ENCODE peak calls at places on chromosomes 13 and 19, in four cellular contexts. W, P, T and M are unnamed samples.

GRCh38 chr19:4844348-4845179 is 13.1 kb upstream of the TICAM1 start:
- DNase-seq in W (no peak), P (peak), T (no peak), M (no peak)

GRCh38 chr13:108313382-108313781 is 43.9 kb downstream of the TNFSF13B start:
- DNase-seq in W (no peak), P (no peak), T (no peak), M (no peak)

GRCh38 chr19:7426986-7427385 is 61.8 kb downstream of the PEX11G start:
- DNase-seq in W (no peak), P (no peak), T (no peak), M (no peak)

GRCh38 chr13:73224708-73225107 is 165.9 kb downstream of the KLF5 start:
- DNase-seq in W (no peak), P (no peak), T (no peak), M (no peak)

GRCh38 chr19:2039082-2039958 is 11.7 kb downstream of the MKNK2 start:
- DNase-seq in W (no peak), P (no peak), T (no peak), M (no peak)

GRCh38 chr13:24473646-24474045 is 38.9 kb downstream of the PARP4 start:
- DNase-seq in W (no peak), P (no peak), T (no peak), M (no peak)

GRCh38 chr19:29421186-29421525 is 104.6 kb upstream of the VSTM2B start:
- DNase-seq in W (no peak), P (no peak), T (no peak), M (no peak)

GRCh38 chr13:44249439-44249838 is 124.2 kb upstream of the SERP2 start:
- DNase-seq in W (no peak), P (no peak), T (no peak), M (no peak)

GRCh38 chr13:29526741-29527140 is 68.7 kb downstream of the SLC7A1 start:
- DNase-seq in W (no peak), P (no peak), T (no peak), M (no peak)

GRCh38 chr13:49986471-49986870 is 10.4 kb upstream of the TRIM13 start:
- DNase-seq in W (no peak), P (no peak), T (no peak), M (no peak)

GRCh38 chr13:74325106-74325505 is 190.9 kb upstream of the KLF12 start:
- DNase-seq in W (no peak), P (peak), T (no peak), M (peak)

GRCh38 chr13:84118845-84119409 is 236.7 kb upstream of the SLITRK1 start:
- DNase-seq in W (no peak), P (no peak), T (no peak), M (no peak)

GRCh38 chr13:51907040-51907732 is 45.4 kb downstream of the CCDC70 start:
- DNase-seq in W (no peak), P (no peak), T (no peak), M (no peak)

GRCh38 chr13:112790735-112791641 is 101.2 kb downstream of the ATP11A start:
- DNase-seq in W (peak), P (no peak), T (no peak), M (no peak)

GRCh38 chr19:5588441-5588840 is 20.7 kb upstream of the TINCR start:
- DNase-seq in W (no peak), P (no peak), T (no peak), M (no peak)

GRCh38 chr19:1239420-1239795 is 1.6 kb upstream of the CBARP start:
- DNase-seq in W (no peak), P (no peak), T (no peak), M (no peak)

GRCh38 chr13:69050696-69051095 is 1056.9 kb upstream of the ATXN8OS start:
- DNase-seq in W (no peak), P (no peak), T (no peak), M (no peak)

GRCh38 chr19:43841990-43842389 is 14.9 kb downstream of the ZNF283 start:
- DNase-seq in W (no peak), P (no peak), T (no peak), M (no peak)

GRCh38 chr19:16367269-16367683 is 42.6 kb downstream of the KLF2 start:
- DNase-seq in W (no peak), P (no peak), T (no peak), M (no peak)

GRCh38 chr19:56167064-56167578 is 8.7 kb upstream of the GALP start:
- DNase-seq in W (no peak), P (no peak), T (peak), M (no peak)

GRCh38 chr19:39407644-39408391 is 1.2 kb downstream of the ZFP36 start:
- DNase-seq in W (no peak), P (no peak), T (peak), M (no peak)

GRCh38 chr13:26062853-26063444 is 11.1 kb upstream of the SHISA2 start:
- DNase-seq in W (no peak), P (peak), T (peak), M (peak)

GRCh38 chr19:2962018-2962670 is 15.2 kb upstream of the TLE6 start:
- DNase-seq in W (peak), P (peak), T (peak), M (peak)

GRCh38 chr13:52794589-52794988 is 53.9 kb downstream of the PCDH8 start:
- DNase-seq in W (no peak), P (no peak), T (no peak), M (no peak)

GRCh38 chr13:106709509-106709908 is 141.6 kb upstream of the ARGLU1 start:
- DNase-seq in W (no peak), P (no peak), T (no peak), M (no peak)

GRCh38 chr19:30647891-30648290 is 275.7 kb downstream of the ZNF536 start:
- DNase-seq in W (no peak), P (no peak), T (no peak), M (no peak)

GRCh38 chr19:5904302-5905071 is at the start of gene VMAC:
- DNase-seq in W (peak), P (peak), T (peak), M (peak)

GRCh38 chr19:35805518-35806102 is 7.0 kb downstream of the PRODH2 start:
- DNase-seq in W (no peak), P (no peak), T (no peak), M (no peak)

GRCh38 chr19:8131517-8131916 is 17.9 kb downstream of the FBN3 start:
- DNase-seq in W (no peak), P (no peak), T (no peak), M (no peak)

GRCh38 chr13:79190932-79191331 is 215.1 kb downstream of the RBM26 start:
- DNase-seq in W (no peak), P (no peak), T (no peak), M (no peak)

GRCh38 chr19:952049-952679 is 26.3 kb downstream of the ARID3A start:
- DNase-seq in W (no peak), P (no peak), T (peak), M (no peak)

GRCh38 chr19:55809381-55810058 is 22.3 kb downstream of the NLRP11 start:
- DNase-seq in W (peak), P (peak), T (peak), M (peak)

GRCh38 chr13:104678161-104678560 is 1611.9 kb upstream of the SLC10A2 start:
- DNase-seq in W (no peak), P (no peak), T (no peak), M (no peak)

GRCh38 chr19:45569619-45570421 is 14.8 kb downstream of the OPA3 start:
- DNase-seq in W (peak), P (peak), T (peak), M (peak)

GRCh38 chr19:18417250-18418033 is 1.8 kb upstream of the SSBP4 start:
- DNase-seq in W (peak), P (peak), T (peak), M (peak)

GRCh38 chr13:63517376-63517775 is 2101.7 kb upstream of the PCDH20 start:
- DNase-seq in W (no peak), P (no peak), T (no peak), M (peak)

DNA sequence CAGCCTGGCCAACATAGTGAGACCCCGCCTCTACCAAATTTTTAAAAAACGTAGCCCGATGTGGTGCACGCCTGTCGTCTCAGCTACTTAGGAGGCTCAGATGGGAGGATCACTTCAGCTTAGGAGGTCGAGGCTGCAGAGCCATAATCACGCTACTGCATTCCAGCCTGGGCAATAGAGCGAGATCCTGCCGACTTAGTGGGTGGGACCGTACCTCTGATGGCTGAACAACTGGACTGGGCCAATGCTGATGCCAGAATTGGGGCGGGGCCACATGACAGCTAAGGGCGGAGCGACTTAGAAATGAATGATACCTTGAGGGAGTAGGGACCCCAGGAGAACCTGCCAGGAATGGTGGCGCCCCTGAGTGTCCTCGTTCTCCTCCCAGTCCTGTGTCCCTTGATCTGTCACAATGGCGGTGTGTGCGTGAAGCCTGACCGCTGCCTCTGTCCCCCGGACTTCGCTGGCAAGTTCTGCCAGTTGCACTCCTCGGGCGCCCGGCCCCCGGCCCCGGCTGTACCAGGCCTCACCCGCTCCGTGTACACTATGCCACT is 3.6 kb downstream of the LTBP4 start:
- DNase-seq in W (no peak), P (no peak), T (peak), M (no peak)
- TF ChIP-seq ELF4 in W (no peak), P (no peak), T (no peak), M (no peak)

DNA sequence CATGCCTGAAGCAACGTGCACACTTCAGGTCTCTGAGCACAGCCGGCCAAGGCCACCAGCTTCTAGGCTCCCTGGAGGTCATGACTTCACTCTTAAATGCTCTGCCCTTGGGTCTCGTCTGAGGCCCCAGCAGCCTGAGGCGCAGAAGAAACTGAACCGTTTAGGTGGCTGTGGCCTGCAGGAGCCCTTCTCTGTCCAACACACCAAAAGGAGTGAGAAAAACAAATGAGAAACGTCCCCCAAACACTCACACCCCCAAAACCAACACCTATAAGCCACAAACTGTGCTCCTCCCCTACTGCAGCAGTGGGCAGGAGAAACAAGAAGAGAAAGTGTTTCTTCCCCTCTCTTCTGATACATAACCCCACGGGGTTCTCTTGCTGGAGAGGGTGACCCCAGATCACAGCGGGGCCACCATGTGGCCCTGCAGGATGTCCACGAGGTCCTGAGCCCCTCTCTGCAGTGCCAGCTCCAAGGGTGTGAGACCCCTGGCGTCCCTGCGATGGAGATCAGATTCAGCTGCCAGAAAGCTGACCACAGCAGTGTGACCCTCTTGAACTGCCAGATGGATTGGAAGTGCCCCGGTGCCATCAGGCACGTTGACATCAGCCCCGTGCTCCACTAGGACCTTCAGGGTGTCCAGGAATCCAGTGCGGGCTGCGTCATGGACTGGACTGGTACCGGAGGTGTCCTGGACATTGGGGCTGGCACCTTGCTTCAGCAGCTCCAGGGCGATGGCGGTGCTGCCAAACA is 1.0 kb upstream of the KRI1 start:
- DNase-seq in W (no peak), P (no peak), T (peak), M (no peak)
- TF ChIP-seq ELF4 in W (no peak), P (no peak), T (no peak), M (no peak)

DNA sequence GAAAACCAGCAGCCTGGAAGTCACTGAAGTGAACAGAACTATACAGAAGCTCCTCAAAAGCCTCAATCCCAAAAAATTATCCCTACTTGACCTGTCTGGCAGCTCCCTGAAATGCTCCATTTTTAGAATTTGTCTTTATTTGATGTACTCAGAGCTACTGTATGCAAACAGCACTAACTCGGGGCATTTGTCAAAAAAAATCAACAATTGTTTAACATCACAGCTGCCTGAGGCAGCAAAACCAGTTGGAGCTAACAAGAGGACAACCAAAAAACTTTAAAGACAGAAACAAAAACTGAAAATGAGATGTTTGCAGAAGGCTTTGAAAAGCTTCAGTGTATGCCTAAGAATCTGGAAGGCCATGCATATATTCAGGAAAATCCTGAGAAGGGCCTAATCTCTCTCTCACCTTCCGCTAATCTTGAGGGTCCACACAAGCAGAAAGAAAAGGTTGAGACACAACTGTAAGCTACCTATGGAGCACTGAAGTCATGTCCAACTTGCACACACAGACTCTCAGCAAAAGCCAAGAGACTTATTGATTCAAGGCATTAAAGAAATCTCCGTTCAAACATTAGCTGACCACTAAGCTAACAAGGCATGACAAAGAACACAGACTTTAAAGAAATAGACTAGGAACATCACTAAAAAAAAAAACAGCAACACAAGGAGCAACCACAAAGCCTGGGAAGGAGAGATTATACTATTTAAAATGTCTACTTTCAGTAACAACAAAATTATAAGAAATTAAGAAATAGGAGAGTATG is 16.1 kb downstream of the VWA8 start:
- DNase-seq in W (no peak), P (peak), T (no peak), M (no peak)
- TF ChIP-seq ELF4 in W (no peak), P (no peak), T (no peak), M (no peak)

GRCh38 chr19:10896851-10897526 is 25.6 kb downstream of the CARM1 start:
- DNase-seq in W (no peak), P (peak), T (no peak), M (no peak)

GRCh38 chr19:10895363-10895762 is 24.0 kb downstream of the CARM1 start:
- DNase-seq in W (no peak), P (no peak), T (no peak), M (no peak)

GRCh38 chr19:10895920-10896319 is 24.6 kb downstream of the CARM1 start:
- DNase-seq in W (peak), P (no peak), T (no peak), M (no peak)

GRCh38 chr19:10898633-10899032 is 27.3 kb downstream of the CARM1 start:
- DNase-seq in W (no peak), P (no peak), T (no peak), M (no peak)

GRCh38 chr19:10899171-10899653 is 27.9 kb downstream of the CARM1 start:
- DNase-seq in W (no peak), P (no peak), T (no peak), M (no peak)
- TF ChIP-seq ELF4 in W (no peak), P (no peak), T (no peak), M (no peak)

DNA sequence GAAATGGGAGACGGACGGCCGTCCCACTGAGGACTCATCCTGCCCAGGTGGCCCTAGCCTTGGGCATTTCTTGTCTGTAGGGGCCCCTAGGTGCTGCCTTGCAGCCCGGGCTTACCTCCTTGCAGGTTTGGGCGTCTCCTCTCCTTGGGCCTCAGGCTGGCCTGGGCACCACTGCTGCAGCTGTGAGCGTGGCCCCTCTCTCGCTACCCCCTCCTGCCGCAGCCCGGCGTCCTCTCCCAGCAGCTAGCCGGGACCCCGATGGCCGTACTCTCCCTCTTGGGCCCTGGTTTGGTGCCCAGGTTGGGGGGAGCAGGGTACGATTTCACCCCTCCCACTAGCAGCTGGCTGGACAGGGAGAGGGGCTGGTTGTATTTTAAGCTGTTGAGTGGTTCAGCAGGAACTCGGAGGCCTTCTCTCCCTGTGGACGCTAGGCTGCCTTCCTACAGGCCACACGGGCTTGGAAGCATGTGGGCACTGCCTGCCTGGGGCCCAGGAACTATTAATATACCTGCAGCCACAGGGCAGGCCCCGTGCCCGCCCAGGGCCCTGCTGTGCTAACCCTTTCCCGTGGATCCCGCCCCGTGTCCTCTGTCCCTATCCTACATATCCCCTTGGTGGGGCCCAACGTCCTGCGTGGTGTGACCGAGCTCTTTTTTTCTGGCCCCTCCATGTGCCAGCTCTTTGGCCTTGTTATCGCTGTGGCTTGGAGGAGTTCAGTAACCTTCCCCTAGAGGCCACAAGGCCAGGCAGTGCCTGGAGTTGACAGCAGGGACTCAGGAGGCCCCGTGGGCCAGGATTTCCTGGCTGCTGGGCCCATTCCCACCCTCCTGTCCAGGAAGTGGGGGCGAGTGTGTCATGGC is 11.7 kb downstream of the NDUFB7 start:
- DNase-seq in W (no peak), P (no peak), T (no peak), M (no peak)
- TF ChIP-seq ELF4 in W (no peak), P (no peak), T (no peak), M (no peak)

DNA sequence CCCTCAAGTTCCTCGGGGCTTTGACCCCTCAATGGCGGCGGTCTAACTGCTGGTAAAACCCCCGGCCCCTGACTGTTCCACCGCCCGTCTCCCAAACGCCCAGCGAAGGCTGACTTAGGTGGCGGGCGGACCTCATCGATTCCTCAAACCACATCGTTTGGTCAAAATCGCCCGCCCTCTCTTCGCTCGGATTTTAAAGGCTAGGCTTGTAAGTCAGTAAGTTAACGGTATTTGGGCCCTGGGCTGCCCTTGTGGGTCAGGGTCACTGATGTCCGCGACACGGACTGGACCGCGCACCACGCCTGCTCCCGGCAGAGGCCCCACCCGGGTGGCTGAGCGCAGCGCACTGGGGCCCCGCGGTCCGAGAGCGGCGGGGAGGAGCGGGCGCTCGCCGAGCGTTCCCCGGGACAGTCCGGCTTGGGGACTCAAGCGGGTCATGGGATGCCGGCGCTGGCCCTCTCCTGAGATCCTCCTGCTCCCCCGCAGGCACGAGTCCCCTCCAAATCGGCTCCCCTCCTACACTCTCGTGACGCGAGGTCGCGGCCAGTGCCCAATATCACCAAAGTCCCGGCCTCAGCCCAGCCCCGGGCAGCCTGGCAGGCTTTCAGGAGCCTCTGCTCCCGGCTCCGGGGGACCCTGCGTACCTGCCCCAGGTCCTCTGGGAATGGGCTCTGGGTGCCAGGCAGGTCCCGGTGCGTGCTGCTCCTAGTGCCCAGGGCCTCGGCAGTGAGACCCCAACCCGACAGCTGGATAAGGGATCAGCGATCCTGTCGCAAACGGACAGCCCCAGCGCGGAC is 990 bp downstream of the FLT1 start:
- DNase-seq in W (peak), P (no peak), T (no peak), M (peak)
- TF ChIP-seq ELF4 in W (no peak), P (no peak), T (no peak), M (no peak)

GRCh38 chr19:28242317-28242927 is 970.5 kb downstream of the UQCRFS1 start:
- DNase-seq in W (peak), P (no peak), T (peak), M (peak)
- TF ChIP-seq ELF4 in W (no peak), P (no peak), T (no peak), M (no peak)